ENCODE peak calls at places on chromosomes 6 and 20, in ten cellular contexts. W, K, B, P, A, G, M, L, I and V are unnamed samples.

GRCh38 chr6:170086639-170087420 is 204.0 kb downstream of the DLL1 start:
- DNase-seq in W (no peak), K (no peak), B (peak), P (no peak), A (no peak), G (no peak), M (no peak), L (no peak), I (no peak), V (no peak)

GRCh38 chr6:44002071-44002590 is 125.1 kb downstream of the MRPL14 start:
- DNase-seq in W (no peak), K (no peak), B (no peak), P (no peak), A (no peak), G (no peak), M (no peak), L (no peak), I (no peak), V (no peak)

GRCh38 chr6:132877003-132877402 is 62.6 kb downstream of the RPS12 start:
- DNase-seq in W (no peak), K (no peak), B (no peak), P (no peak), A (no peak), G (no peak), M (no peak), L (no peak), I (no peak), V (no peak)

GRCh38 chr6:163717106-163717764 is 302.7 kb downstream of the QKI start:
- DNase-seq in W (no peak), K (no peak), B (no peak), P (no peak), A (no peak), G (no peak), M (no peak), L (no peak), I (no peak), V (no peak)

GRCh38 chr6:87706187-87706966 is 4.3 kb upstream of the AKIRIN2 start:
- DNase-seq in W (no peak), K (peak), B (no peak), P (peak), A (no peak), G (no peak), M (no peak), L (no peak), I (no peak), V (peak)

GRCh38 chr6:162151050-162151658 is 576.4 kb downstream of the PRKN start:
- DNase-seq in W (no peak), K (no peak), B (no peak), P (peak), A (no peak), G (no peak), M (no peak), L (no peak), I (no peak), V (peak)

GRCh38 chr6:158744986-158745430 is 74.2 kb downstream of the EZR start:
- DNase-seq in W (no peak), K (no peak), B (no peak), P (no peak), A (no peak), G (no peak), M (no peak), L (no peak), I (no peak), V (no peak)

GRCh38 chr6:149985506-149985937 is 21.8 kb downstream of the ULBP1 start:
- DNase-seq in W (no peak), K (no peak), B (peak), P (no peak), A (no peak), G (no peak), M (no peak), L (no peak), I (no peak), V (no peak)

GRCh38 chr20:50415516-50416268 is 94.5 kb upstream of the PTPN1 start:
- DNase-seq in W (peak), K (peak), B (peak), P (peak), A (no peak), G (peak), M (no peak), L (peak), I (no peak), V (peak)

GRCh38 chr6:84074988-84075781 is 41.6 kb downstream of the MRAP2 start:
- DNase-seq in W (peak), K (peak), B (no peak), P (peak), A (no peak), G (no peak), M (no peak), L (no peak), I (no peak), V (peak)

GRCh38 chr20:37358366-37359150 is 12.6 kb downstream of the SRC start:
- DNase-seq in W (peak), K (no peak), B (peak), P (peak), A (no peak), G (no peak), M (no peak), L (no peak), I (no peak), V (no peak)

GRCh38 chr6:111706841-111707391 is 101.2 kb upstream of the TRAF3IP2 start:
- DNase-seq in W (no peak), K (no peak), B (no peak), P (no peak), A (no peak), G (no peak), M (no peak), L (no peak), I (no peak), V (no peak)

GRCh38 chr20:49785851-49786174 is 26.8 kb upstream of the SLC9A8 start:
- DNase-seq in W (no peak), K (no peak), B (no peak), P (no peak), A (peak), G (no peak), M (no peak), L (no peak), I (no peak), V (no peak)

GRCh38 chr6:131744432-131744831 is 33.6 kb upstream of the CTAGE9 start:
- DNase-seq in W (no peak), K (no peak), B (no peak), P (no peak), A (no peak), G (no peak), M (no peak), L (no peak), I (no peak), V (no peak)

GRCh38 chr20:18705490-18705889 is 108.1 kb upstream of the SCP2D1 start:
- DNase-seq in W (peak), K (peak), B (no peak), P (peak), A (no peak), G (no peak), M (no peak), L (no peak), I (peak), V (peak)

GRCh38 chr6:67412035-67412434 is 1223.0 kb upstream of the ADGRB3 start:
- DNase-seq in W (no peak), K (no peak), B (no peak), P (no peak), A (no peak), G (no peak), M (no peak), L (no peak), I (no peak), V (no peak)

GRCh38 chr6:75524322-75524972 is 30.8 kb upstream of the FILIP1 start:
- DNase-seq in W (peak), K (peak), B (no peak), P (peak), A (no peak), G (no peak), M (no peak), L (no peak), I (peak), V (peak)

GRCh38 chr6:90082847-90083246 is 188.6 kb downstream of the GJA10 start:
- DNase-seq in W (no peak), K (no peak), B (no peak), P (no peak), A (no peak), G (no peak), M (no peak), L (no peak), I (no peak), V (no peak)

GRCh38 chr6:2111162-2111677 is 134.2 kb downstream of the GMDS start:
- DNase-seq in W (peak), K (peak), B (no peak), P (peak), A (no peak), G (no peak), M (no peak), L (no peak), I (no peak), V (peak)

GRCh38 chr20:49448917-49449316 is 33.6 kb downstream of the KCNB1 start:
- DNase-seq in W (peak), K (no peak), B (no peak), P (no peak), A (no peak), G (no peak), M (no peak), L (no peak), I (no peak), V (no peak)

GRCh38 chr6:13924949-13925881 is at the start of gene RNF182:
- DNase-seq in W (peak), K (no peak), B (no peak), P (no peak), A (no peak), G (no peak), M (peak), L (no peak), I (no peak), V (no peak)

GRCh38 chr6:13131935-13132661 is 196.2 kb downstream of the TBC1D7 start:
- DNase-seq in W (no peak), K (no peak), B (no peak), P (no peak), A (no peak), G (peak), M (no peak), L (no peak), I (no peak), V (no peak)

GRCh38 chr6:42745083-42745637 is 743 bp downstream of the TBCC start:
- DNase-seq in W (peak), K (peak), B (no peak), P (no peak), A (peak), G (peak), M (peak), L (no peak), I (no peak), V (peak)

GRCh38 chr6:54909184-54909583 is 62.6 kb downstream of the FAM83B start:
- DNase-seq in W (no peak), K (no peak), B (no peak), P (no peak), A (no peak), G (no peak), M (no peak), L (no peak), I (no peak), V (no peak)

GRCh38 chr6:137261393-137262154 is 42.4 kb upstream of the IFNGR1 start:
- DNase-seq in W (peak), K (peak), B (no peak), P (peak), A (no peak), G (no peak), M (no peak), L (no peak), I (no peak), V (peak)

GRCh38 chr6:44456070-44456965 is 68.8 kb downstream of the CDC5L start:
- DNase-seq in W (peak), K (peak), B (no peak), P (peak), A (peak), G (no peak), M (peak), L (no peak), I (no peak), V (peak)

GRCh38 chr6:150241751-150242150 is 98.9 kb downstream of the PPP1R14C start:
- DNase-seq in W (no peak), K (no peak), B (no peak), P (no peak), A (no peak), G (no peak), M (no peak), L (no peak), I (no peak), V (no peak)

GRCh38 chr6:65461121-65461520 is 245.9 kb downstream of the EYS start:
- DNase-seq in W (no peak), K (no peak), B (no peak), P (no peak), A (no peak), G (no peak), M (no peak), L (no peak), I (no peak), V (peak)

GRCh38 chr20:22466447-22467171 is 117.8 kb downstream of the FOXA2 start:
- DNase-seq in W (no peak), K (no peak), B (no peak), P (no peak), A (no peak), G (no peak), M (no peak), L (no peak), I (no peak), V (no peak)

GRCh38 chr20:47362361-47363219 is 6.1 kb upstream of the ZMYND8 start:
- DNase-seq in W (no peak), K (no peak), B (no peak), P (no peak), A (no peak), G (no peak), M (no peak), L (no peak), I (no peak), V (no peak)

GRCh38 chr6:34593741-34594140 is 37.6 kb upstream of the SPDEF start:
- DNase-seq in W (peak), K (no peak), B (no peak), P (no peak), A (no peak), G (no peak), M (no peak), L (no peak), I (no peak), V (no peak)

GRCh38 chr20:25692499-25692898 is 4.2 kb downstream of the ZNF337 start:
- DNase-seq in W (peak), K (no peak), B (no peak), P (peak), A (no peak), G (no peak), M (no peak), L (no peak), I (no peak), V (no peak)

GRCh38 chr20:25695532-25696383 is 895 bp downstream of the ZNF337 start:
- DNase-seq in W (peak), K (no peak), B (no peak), P (peak), A (no peak), G (peak), M (no peak), L (no peak), I (no peak), V (no peak)

GRCh38 chr20:25699914-25700313 is 3.3 kb upstream of the ZNF337 start:
- DNase-seq in W (peak), K (no peak), B (no peak), P (peak), A (no peak), G (no peak), M (no peak), L (no peak), I (no peak), V (peak)

GRCh38 chr20:25697132-25697446 is 436 bp upstream of the ZNF337 start:
- DNase-seq in W (no peak), K (no peak), B (no peak), P (no peak), A (no peak), G (no peak), M (no peak), L (no peak), I (no peak), V (no peak)

DNA sequence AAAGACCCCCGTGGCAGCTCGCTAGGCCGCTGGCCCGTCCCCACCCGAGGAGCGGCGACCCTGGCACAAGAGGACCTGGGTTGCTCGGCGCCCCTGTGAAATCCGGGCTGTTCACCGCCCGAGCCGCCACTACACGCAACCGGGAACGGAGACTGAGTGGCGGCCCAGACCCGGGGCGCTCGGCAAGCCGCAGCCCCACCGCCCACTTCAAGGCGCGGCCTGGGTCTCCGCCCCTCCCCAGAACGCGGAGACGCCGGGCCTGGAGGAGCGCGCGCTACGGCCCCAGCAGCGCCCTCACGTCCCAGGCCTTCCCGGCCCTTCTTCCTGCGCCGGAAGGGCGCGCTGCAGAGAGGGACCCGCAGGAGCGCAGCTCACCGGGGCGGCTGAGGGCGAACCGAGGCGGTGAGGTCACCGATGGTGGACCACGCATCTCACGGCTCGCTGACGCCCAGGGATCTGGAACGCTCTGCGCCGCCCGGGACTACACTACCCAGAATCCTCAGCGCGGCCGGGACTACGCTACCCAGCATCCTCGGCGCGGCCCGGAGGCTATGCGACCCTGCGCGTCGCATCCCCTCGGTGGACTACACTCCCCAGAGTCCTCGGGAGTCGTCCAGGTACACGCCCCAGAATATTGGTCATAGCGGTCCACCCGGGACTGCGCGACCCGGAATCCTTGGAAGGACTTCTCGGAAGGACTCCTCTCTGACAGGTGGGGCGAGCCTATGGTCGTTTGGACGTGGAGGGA is at the start of gene ZNF337:
- DNase-seq in W (peak), K (peak), B (peak), P (peak), A (peak), G (peak), M (peak), L (peak), I (peak), V (peak)
- H3K4me3 ChIP-seq in W (peak), K (peak), B (peak), P (peak), A (peak), G (peak), M (peak), L (peak), I (peak), V (peak)

GRCh38 chr20:58890073-58890453 is 37.5 kb downstream of the GNAS start:
- DNase-seq in W (no peak), K (no peak), B (no peak), P (no peak), A (no peak), G (no peak), M (no peak), L (no peak), I (no peak), V (no peak)

GRCh38 chr20:58891076-58891685 is 38.7 kb downstream of the GNAS start:
- DNase-seq in W (peak), K (peak), B (peak), P (peak), A (no peak), G (peak), M (peak), L (no peak), I (no peak), V (peak)

GRCh38 chr20:58891686-58892125 is 39.2 kb downstream of the GNAS start:
- DNase-seq in W (peak), K (no peak), B (no peak), P (peak), A (no peak), G (peak), M (peak), L (no peak), I (no peak), V (peak)

GRCh38 chr20:58889334-58890072 is 37.0 kb downstream of the GNAS start:
- DNase-seq in W (no peak), K (no peak), B (no peak), P (no peak), A (no peak), G (no peak), M (peak), L (no peak), I (no peak), V (no peak)

DNA sequence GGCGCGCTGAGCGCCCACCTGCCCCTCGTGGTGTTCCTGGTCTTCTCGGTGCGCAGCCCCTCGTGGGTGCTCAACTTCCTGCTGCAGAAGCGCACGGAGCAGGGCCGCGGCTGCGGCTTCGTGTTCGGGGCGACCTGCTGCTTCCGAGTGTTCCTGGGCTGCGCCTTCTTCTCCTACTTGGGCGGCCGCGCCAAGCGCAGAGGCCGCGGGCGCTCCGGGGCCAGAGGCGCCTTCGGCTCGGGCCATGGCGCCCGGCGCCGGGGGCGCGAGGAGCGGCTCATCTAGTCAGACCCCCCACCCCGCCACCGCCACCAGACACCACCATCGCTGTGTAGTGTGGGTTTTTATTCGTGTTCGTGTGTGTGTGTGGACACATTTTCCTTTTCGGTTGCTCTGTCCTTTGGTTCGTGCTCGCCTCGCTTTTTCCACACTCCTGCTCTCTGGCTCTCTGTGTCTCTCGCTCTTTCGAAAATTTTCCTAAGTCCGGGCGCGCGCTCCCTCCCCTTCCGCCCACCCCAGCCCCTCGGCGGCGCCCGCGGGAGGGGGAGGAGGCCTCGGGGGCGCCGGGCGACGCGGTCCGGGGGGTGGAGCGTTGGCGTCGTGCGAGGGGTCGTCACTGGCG is 38.0 kb downstream of the GNAS start:
- DNase-seq in W (peak), K (peak), B (peak), P (peak), A (no peak), G (peak), M (peak), L (no peak), I (no peak), V (peak)
- TF ChIP-seq CTCF in W (no peak), K (no peak), B (no peak), P (no peak), A (no peak), G (no peak), M (no peak), L (no peak), I (no peak), V (no peak)

GRCh38 chr6:125529061-125529460 is 220.4 kb upstream of the HEY2 start:
- DNase-seq in W (no peak), K (no peak), B (no peak), P (no peak), A (no peak), G (no peak), M (no peak), L (no peak), I (no peak), V (no peak)

GRCh38 chr6:125534430-125535263 is 214.8 kb upstream of the HEY2 start:
- DNase-seq in W (no peak), K (no peak), B (no peak), P (no peak), A (no peak), G (no peak), M (no peak), L (no peak), I (no peak), V (no peak)

GRCh38 chr6:125528614-125529013 is 220.8 kb upstream of the HEY2 start:
- DNase-seq in W (no peak), K (no peak), B (no peak), P (no peak), A (no peak), G (no peak), M (no peak), L (no peak), I (no peak), V (no peak)

GRCh38 chr6:125537090-125537489 is 212.3 kb upstream of the HEY2 start:
- DNase-seq in W (no peak), K (no peak), B (no peak), P (no peak), A (no peak), G (peak), M (no peak), L (no peak), I (no peak), V (no peak)

DNA sequence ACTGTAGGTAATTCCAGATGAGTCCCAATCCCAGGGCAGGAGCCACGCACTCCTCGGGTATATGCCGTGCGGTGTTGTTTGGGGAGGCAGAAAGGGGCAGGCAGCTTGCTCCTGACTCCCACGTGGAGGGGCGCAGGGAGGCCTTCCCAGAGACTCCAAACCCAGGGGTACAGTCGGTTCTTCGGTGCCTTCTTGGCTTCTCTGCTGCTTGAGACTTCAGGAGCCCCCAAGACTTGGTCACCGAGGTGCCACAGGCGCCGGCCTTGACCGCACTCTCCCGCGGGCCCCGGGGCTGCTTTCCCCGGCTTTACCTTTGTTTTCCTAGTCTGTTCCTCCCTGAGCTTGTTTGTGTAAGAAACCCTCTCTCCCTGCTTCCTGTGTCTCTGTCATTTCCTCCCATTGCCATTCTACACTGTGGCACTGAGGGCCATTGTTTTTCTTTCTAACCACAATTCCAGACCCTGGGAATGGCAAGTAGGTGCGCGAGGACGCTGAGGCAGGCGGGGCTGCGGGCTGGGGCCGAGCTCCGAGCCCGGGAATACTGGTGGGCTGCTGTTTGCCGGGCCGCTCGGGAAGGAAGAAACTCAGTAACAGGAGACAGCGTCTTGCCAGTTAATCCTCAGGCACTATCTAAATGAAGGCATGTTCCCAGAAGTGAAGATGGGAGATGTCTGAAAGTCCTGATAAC is 215.6 kb upstream of the HEY2 start:
- DNase-seq in W (peak), K (no peak), B (no peak), P (no peak), A (no peak), G (no peak), M (no peak), L (no peak), I (no peak), V (no peak)
- H3K4me3 ChIP-seq in W (peak), K (no peak), B (peak), P (no peak), A (no peak), G (no peak), M (no peak), L (peak), I (peak), V (peak)

GRCh38 chr20:34473262-34473883 is 42.8 kb upstream of the DYNLRB1 start:
- DNase-seq in W (peak), K (peak), B (no peak), P (peak), A (no peak), G (peak), M (peak), L (no peak), I (no peak), V (peak)
- TF ChIP-seq CTCF in W (peak), K (peak), B (no peak), P (peak), A (no peak), G (peak), M (no peak), L (peak), I (peak), V (peak)